ENCODE peak calls at places on chromosomes 13 and 19, in seven cellular contexts. P, X, K, D, J, R and S are unnamed samples.

GRCh38 chr13:69654392-69654791 is 453.2 kb upstream of the ATXN8OS start:
- DNase-seq in R (no peak), D (no peak), K (no peak), J (no peak), X (no peak), P (no peak), S (no peak)

GRCh38 chr13:52846567-52847321 is 1.7 kb downstream of the PCDH8 start:
- DNase-seq in R (peak; percentile 80), X (no peak), K (no peak), P (no peak), J (no peak), D (no peak), S (peak; percentile 83)

GRCh38 chr13:36973009-36973408 is 26.1 kb downstream of the ALG5 start:
- DNase-seq in P (no peak), J (no peak), R (no peak), D (no peak), K (no peak), X (no peak), S (no peak)

GRCh38 chr19:28425431-28425931 is 787.5 kb downstream of the UQCRFS1 start:
- DNase-seq in K (peak; percentile 29), D (no peak), X (no peak), P (no peak), J (no peak), R (no peak), S (no peak)

GRCh38 chr13:99501952-99502310 is 659 bp downstream of the TM9SF2 start:
- DNase-seq in X (no peak), D (no peak), J (no peak), P (no peak), R (no peak), K (no peak), S (no peak)

GRCh38 chr13:22285867-22286632 is 615.2 kb downstream of the FGF9 start:
- DNase-seq in P (peak; percentile 31), K (no peak), R (no peak), J (no peak), X (no peak), D (no peak), S (no peak)

GRCh38 chr19:35946203-35946602 is 10.0 kb downstream of the LRFN3 start:
- DNase-seq in K (no peak), J (no peak), D (no peak), P (no peak), R (no peak), X (no peak), S (no peak)

GRCh38 chr13:99311137-99311536 is 3.9 kb upstream of the GPR183 start:
- DNase-seq in X (no peak), K (no peak), P (no peak), J (no peak), D (peak; percentile 45), R (no peak), S (no peak)

GRCh38 chr13:110109910-110110309 is 197.0 kb downstream of the COL4A1 start:
- DNase-seq in K (no peak), R (no peak), P (no peak), X (peak; percentile 80), J (no peak), D (peak; percentile 88), S (no peak)

GRCh38 chr13:51479199-51479523 is 26.3 kb upstream of the INTS6 start:
- DNase-seq in X (no peak), K (peak; percentile 87), R (no peak), D (peak; percentile 59), J (no peak), P (no peak), S (no peak)

GRCh38 chr13:106523566-106523965 is 11.9 kb downstream of the EFNB2 start:
- DNase-seq in X (no peak), P (no peak), R (no peak), J (no peak), K (peak; percentile 74), D (no peak), S (no peak)

GRCh38 chr19:15843186-15843585 is 27.7 kb upstream of the OR10H1 start:
- DNase-seq in D (no peak), P (no peak), R (no peak), X (no peak), K (no peak), J (no peak), S (no peak)

GRCh38 chr19:18847516-18848463 is 16.0 kb downstream of the UPF1 start:
- DNase-seq in D (peak; percentile 82), P (no peak), J (no peak), X (peak; percentile 86), R (no peak), K (no peak), S (no peak)

GRCh38 chr19:48596679-48597465 is 9.7 kb upstream of the SPACA4 start:
- DNase-seq in D (no peak), R (no peak), J (peak; percentile 35), X (no peak), P (peak; percentile 68), K (no peak), S (no peak)

GRCh38 chr19:1264801-1265610 is 4.1 kb upstream of the CIRBP start:
- DNase-seq in J (no peak), P (no peak), R (no peak), X (no peak), D (peak; percentile 83), K (peak; percentile 70), S (peak; percentile 92)

GRCh38 chr13:110575322-110576069 is 14.0 kb upstream of the RAB20 start:
- DNase-seq in J (peak; percentile 65), K (no peak), D (peak; percentile 0), X (no peak), P (peak; percentile 81), R (no peak), S (peak; percentile 55)

GRCh38 chr13:24668955-24669354 is 11.3 kb upstream of the ATP12A start:
- DNase-seq in K (peak; percentile 92), P (no peak), X (no peak), R (no peak), D (no peak), J (no peak), S (peak; percentile 72)

GRCh38 chr19:47411101-47411500 is 8.2 kb downstream of the MEIS3 start:
- DNase-seq in P (no peak), D (no peak), X (no peak), J (no peak), K (no peak), R (no peak), S (no peak)

DNA sequence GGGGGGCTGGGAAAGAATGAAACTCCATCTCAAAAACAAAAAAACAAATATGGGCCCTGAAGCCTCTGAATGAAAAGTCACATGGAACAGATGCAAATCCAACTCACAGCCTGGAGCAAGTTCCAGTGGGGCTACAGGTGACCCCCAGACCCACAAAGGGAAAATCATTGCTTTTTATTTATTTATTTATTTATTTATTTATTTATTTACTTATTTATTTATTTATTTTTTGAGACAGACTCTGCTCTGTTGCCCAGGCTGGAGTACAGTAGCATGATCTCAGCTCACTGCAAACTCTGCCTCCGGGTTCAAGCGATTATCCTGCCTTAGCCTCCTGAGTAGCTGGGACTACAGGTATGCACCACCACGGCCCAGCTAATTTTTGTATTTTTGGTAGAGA is 13.3 kb upstream of the CCL25 start:
- DNase-seq in K (no peak), P (no peak), J (no peak), R (no peak), D (no peak), X (no peak), S (no peak)
- TF ChIP-seq CTCF in K (no peak), P (no peak), J (no peak), R (no peak), D (no peak), X (no peak), S (no peak)

GRCh38 chr13:101452519-101453485 is at the start of gene ITGBL1:
- DNase-seq in D (peak; percentile 20), X (no peak), P (peak; percentile 23), J (peak; percentile 0), R (no peak), K (no peak), S (peak; percentile 65)

GRCh38 chr13:101451641-101452040 is 834 bp upstream of the ITGBL1 start:
- DNase-seq in K (no peak), P (no peak), X (no peak), R (no peak), J (no peak), D (no peak), S (no peak)

GRCh38 chr13:101455863-101456262 is 3.4 kb downstream of the ITGBL1 start:
- DNase-seq in K (peak; percentile 93), R (no peak), X (peak; percentile 82), P (no peak), D (peak; percentile 94), J (no peak), S (no peak)

GRCh38 chr13:101454767-101455166 is 2.3 kb downstream of the ITGBL1 start:
- DNase-seq in R (no peak), P (no peak), D (peak; percentile 33), J (no peak), X (no peak), K (peak; percentile 76), S (no peak)

DNA sequence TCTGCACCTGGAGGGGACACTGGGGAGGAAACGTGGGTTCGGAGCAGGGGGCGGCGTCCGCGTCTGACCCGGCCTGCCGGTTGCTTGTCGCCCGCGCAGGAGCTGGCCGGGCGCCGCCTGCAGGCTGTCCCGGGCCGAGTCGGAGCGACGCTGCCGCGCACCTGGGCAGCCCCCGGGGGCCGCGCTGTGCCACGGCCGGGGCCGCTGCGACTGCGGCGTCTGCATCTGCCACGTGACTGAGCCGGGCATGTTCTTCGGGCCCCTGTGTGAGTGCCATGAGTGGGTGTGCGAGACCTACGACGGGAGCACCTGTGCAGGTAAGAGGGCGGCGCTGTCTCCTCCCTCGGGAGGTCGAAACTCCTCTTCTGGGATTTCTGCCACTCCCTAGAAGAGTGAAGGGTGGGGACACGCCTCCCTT is 1.3 kb downstream of the ITGBL1 start:
- DNase-seq in J (no peak), D (no peak), X (no peak), P (peak; percentile 20), R (no peak), K (peak; percentile 52), S (no peak)
- TF ChIP-seq CTCF in J (peak; percentile 10), D (peak; percentile 76), X (peak; percentile 20), P (no peak), R (no peak), K (peak; percentile 52), S (peak; percentile 15)

DNA sequence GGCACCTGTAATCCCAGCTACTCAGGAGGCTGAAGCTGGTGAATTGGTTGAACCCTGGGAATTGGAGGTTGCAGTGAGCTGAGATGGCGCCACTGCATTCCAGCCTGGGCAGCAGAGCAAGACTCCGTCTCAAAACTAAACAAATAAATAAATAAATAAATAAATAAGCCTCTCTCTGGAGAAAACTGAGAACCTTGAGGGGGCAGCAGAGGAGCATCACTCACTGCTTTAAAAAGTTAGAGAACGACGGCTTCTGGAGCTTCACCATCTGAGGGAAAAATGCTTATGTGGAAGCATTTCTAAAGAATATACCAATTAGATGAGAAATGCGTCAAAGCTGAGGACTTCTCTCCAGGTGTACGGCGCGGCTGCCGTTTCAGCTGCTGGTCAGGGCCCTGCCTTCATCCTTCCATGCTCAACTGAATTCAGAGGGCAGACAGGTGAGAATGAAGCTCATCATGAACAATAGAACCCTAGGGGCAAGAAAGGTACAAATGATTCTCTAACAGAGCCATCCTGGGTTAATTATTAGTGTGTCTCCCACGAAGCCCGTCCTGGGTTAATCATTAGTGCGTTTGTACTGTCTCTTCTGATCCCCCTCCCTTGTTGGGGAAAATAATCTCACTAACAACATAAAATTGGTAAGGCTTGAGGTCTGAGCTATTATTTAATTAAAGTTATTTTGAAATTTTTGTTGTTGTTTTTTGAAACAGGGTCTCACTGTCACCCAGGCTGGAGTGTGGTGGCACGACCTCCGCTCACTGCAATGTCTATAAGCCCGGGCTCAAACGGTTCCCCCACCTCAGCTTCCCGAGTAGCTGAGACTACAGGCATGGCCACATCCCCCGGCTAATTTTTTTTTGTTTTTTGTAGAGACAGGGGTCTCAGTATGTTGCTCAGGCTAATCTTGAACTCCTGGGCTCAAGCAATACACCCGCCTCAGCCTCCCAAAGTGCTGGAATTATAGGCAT is 80.1 kb downstream of the IPO5 start:
- DNase-seq in J (no peak), X (peak; percentile 46), P (no peak), R (no peak), K (peak; percentile 38), D (peak; percentile 75), S (no peak)
- TF ChIP-seq CTCF in J (no peak), X (peak; percentile 66), P (no peak), R (peak; percentile 54), K (peak; percentile 29), D (peak; percentile 80), S (no peak)

GRCh38 chr19:54189668-54190502 is 505 bp upstream of the MBOAT7 start:
- DNase-seq in R (peak; percentile 100), J (peak; percentile 100), X (peak; percentile 100), D (peak; percentile 100), K (peak; percentile 99), P (peak; percentile 96), S (peak; percentile 100)
- TF ChIP-seq CTCF in R (no peak), J (no peak), X (no peak), D (no peak), K (no peak), P (no peak), S (no peak)